ENCODE peak calls at places on chromosome 21, in nine cellular contexts. U, T, B, N, Z, H, R, O and W are unnamed samples.
A peak's percentile ranks its signal among the peaks of the same experiment; 100 is the strongest.

GRCh38 chr21:26041441-26042180 is 129.0 kb downstream of the APP start:
- DNase-seq in U (no peak), T (no peak), B (no peak), N (no peak), Z (no peak), H (no peak), R (no peak), O (no peak), W (no peak)

GRCh38 chr21:45818904-45819285 is 162.7 kb upstream of the COL6A1 start:
- DNase-seq in U (no peak), T (peak; percentile 85), B (no peak), N (no peak), Z (peak; percentile 24), H (no peak), R (no peak), O (no peak), W (no peak)

GRCh38 chr21:15293251-15293650 is 228.5 kb upstream of the NRIP1 start:
- DNase-seq in U (no peak), T (no peak), B (no peak), N (no peak), Z (no peak), H (no peak), R (no peak), O (no peak), W (no peak)

GRCh38 chr21:41162111-41162510 is 5.8 kb upstream of the BACE2 start:
- DNase-seq in U (no peak), T (no peak), B (no peak), N (no peak), Z (no peak), H (no peak), R (no peak), O (no peak), W (no peak)

GRCh38 chr21:41966341-41966833 is 12.6 kb upstream of the C2CD2 start:
- DNase-seq in U (no peak), T (no peak), B (no peak), N (no peak), Z (no peak), H (peak; percentile 6), R (no peak), O (no peak), W (no peak)

GRCh38 chr21:43303240-43304178 is 123.4 kb downstream of the SIK1 start:
- DNase-seq in U (no peak), T (no peak), B (no peak), N (no peak), Z (no peak), H (no peak), R (peak; percentile 76), O (no peak), W (no peak)

GRCh38 chr21:15804247-15804985 is 74.6 kb downstream of the USP25 start:
- DNase-seq in U (no peak), T (no peak), B (no peak), N (peak; percentile 11), Z (no peak), H (no peak), R (no peak), O (no peak), W (no peak)

GRCh38 chr21:37225440-37225839 is 41.7 kb downstream of the VPS26C start:
- DNase-seq in U (no peak), T (peak; percentile 74), B (no peak), N (no peak), Z (no peak), H (no peak), R (no peak), O (no peak), W (no peak)

GRCh38 chr21:45379171-45379900 is 25.6 kb upstream of the COL18A1 start:
- DNase-seq in U (no peak), T (no peak), B (no peak), N (no peak), Z (no peak), H (no peak), R (peak; percentile 27), O (no peak), W (no peak)

GRCh38 chr21:37093977-37094376 is 20.9 kb downstream of the TTC3 start:
- DNase-seq in U (no peak), T (no peak), B (no peak), N (no peak), Z (no peak), H (no peak), R (no peak), O (no peak), W (no peak)

GRCh38 chr21:36699026-36699545 is at the start of gene SIM2:
- DNase-seq in U (peak; percentile 55), T (no peak), B (no peak), N (no peak), Z (peak; percentile 72), H (no peak), R (peak; percentile 68), O (peak; percentile 58), W (no peak)

GRCh38 chr21:14533555-14534400 is 12.3 kb downstream of the SAMSN1 start:
- DNase-seq in U (no peak), T (no peak), B (no peak), N (no peak), Z (no peak), H (no peak), R (no peak), O (no peak), W (no peak)

GRCh38 chr21:45636459-45636858 is 7.1 kb upstream of the PCBP3 start:
- DNase-seq in U (no peak), T (no peak), B (no peak), N (no peak), Z (no peak), H (no peak), R (no peak), O (no peak), W (no peak)

GRCh38 chr21:17527240-17527639 is 14.4 kb downstream of the CXADR start:
- DNase-seq in U (no peak), T (no peak), B (no peak), N (no peak), Z (no peak), H (no peak), R (no peak), O (no peak), W (no peak)

GRCh38 chr21:17585875-17586450 is 26.7 kb downstream of the BTG3 start:
- DNase-seq in U (no peak), T (no peak), B (no peak), N (no peak), Z (peak; percentile 38), H (peak; percentile 38), R (no peak), O (peak; percentile 9), W (no peak)

GRCh38 chr21:15272171-15272570 is 207.4 kb upstream of the NRIP1 start:
- DNase-seq in U (no peak), T (no peak), B (no peak), N (no peak), Z (no peak), H (no peak), R (no peak), O (no peak), W (no peak)